ENCODE peak calls at places on chromosomes 6 and 20, in five cellular contexts. V, D, K, M and R are unnamed samples.

GRCh38 chr6:104669483-104669882 is 190.2 kb downstream of the HACE1 start:
- DNase-seq in V (no peak), D (no peak), K (no peak), M (no peak), R (no peak)

GRCh38 chr6:125341460-125341859 is 39.7 kb upstream of the HDDC2 start:
- DNase-seq in V (no peak), D (no peak), K (no peak), M (no peak), R (no peak)

GRCh38 chr6:170278743-170279094 is 12.2 kb downstream of the DLL1 start:
- DNase-seq in V (no peak), D (no peak), K (no peak), M (no peak), R (no peak)

GRCh38 chr6:109222848-109223247 is 127.5 kb downstream of the CEP57L1 start:
- DNase-seq in V (no peak), D (no peak), K (no peak), M (no peak), R (no peak)

GRCh38 chr20:48728042-48728837 is 99.6 kb downstream of the PREX1 start:
- DNase-seq in V (no peak), D (no peak), K (no peak), M (no peak), R (no peak)

GRCh38 chr6:142416179-142416578 is 114.4 kb downstream of the ADGRG6 start:
- DNase-seq in V (no peak), D (no peak), K (no peak), M (no peak), R (no peak)

GRCh38 chr6:130191376-130191702 is 31.4 kb downstream of the SAMD3 start:
- DNase-seq in V (no peak), D (no peak), K (no peak), M (no peak), R (no peak)

GRCh38 chr6:83114164-83114563 is 46.7 kb downstream of the DOP1A start:
- DNase-seq in V (no peak), D (no peak), K (no peak), M (no peak), R (no peak)

GRCh38 chr6:88376197-88376596 is 210.1 kb upstream of the CNR1 start:
- DNase-seq in V (no peak), D (no peak), K (no peak), M (no peak), R (no peak)

GRCh38 chr6:157505912-157506491 is 125.0 kb downstream of the ZDHHC14 start:
- DNase-seq in V (no peak), D (no peak), K (no peak), M (no peak), R (no peak)

GRCh38 chr6:147651249-147652063 is 143.0 kb downstream of the SAMD5 start:
- DNase-seq in V (no peak), D (no peak), K (peak; percentile 6), M (no peak), R (no peak)

GRCh38 chr20:10239954-10240353 is 21.3 kb downstream of the SNAP25 start:
- DNase-seq in V (peak; percentile 58), D (no peak), K (no peak), M (no peak), R (no peak)

GRCh38 chr6:15247750-15248450 is 2.0 kb downstream of the JARID2 start:
- DNase-seq in V (peak; percentile 46), D (no peak), K (no peak), M (no peak), R (peak; percentile 35)

GRCh38 chr6:44275749-44276648 is 5.7 kb downstream of the TMEM151B start:
- DNase-seq in V (no peak), D (no peak), K (no peak), M (no peak), R (no peak)

GRCh38 chr20:63739129-63740069 is at the start of gene SLC2A4RG:
- DNase-seq in V (peak; percentile 94), D (no peak), K (no peak), M (no peak), R (peak; percentile 94)

GRCh38 chr6:73579851-73580246 is 59.0 kb upstream of the EEF1A1 start:
- DNase-seq in V (peak; percentile 81), D (peak; percentile 27), K (peak; percentile 67), M (peak; percentile 15), R (peak; percentile 14)

GRCh38 chr6:137099689-137100398 is 55.1 kb upstream of the IL20RA start:
- DNase-seq in V (no peak), D (no peak), K (no peak), M (no peak), R (no peak)

GRCh38 chr20:57473246-57474042 is 51.5 kb downstream of the CTCFL start:
- DNase-seq in V (no peak), D (no peak), K (no peak), M (peak; percentile 68), R (peak; percentile 30)

GRCh38 chr6:121896363-121896762 is 460.9 kb downstream of the GJA1 start:
- DNase-seq in V (no peak), D (no peak), K (no peak), M (no peak), R (no peak)

GRCh38 chr20:43984587-43984986 is 69.9 kb downstream of the TOX2 start:
- DNase-seq in V (no peak), D (no peak), K (no peak), M (no peak), R (no peak)

GRCh38 chr6:109383438-109383940 is 1.2 kb upstream of the CD164 start:
- DNase-seq in V (peak; percentile 13), D (no peak), K (no peak), M (no peak), R (no peak)

GRCh38 chr6:142014515-142014914 is 118.2 kb upstream of the GJE1 start:
- DNase-seq in V (no peak), D (no peak), K (no peak), M (no peak), R (no peak)

GRCh38 chr20:34549291-34549928 is 9.1 kb upstream of the MAP1LC3A start:
- DNase-seq in V (peak; percentile 60), D (no peak), K (no peak), M (no peak), R (no peak)

GRCh38 chr6:151043944-151044343 is 178.4 kb downstream of the MTHFD1L start:
- DNase-seq in V (no peak), D (no peak), K (no peak), M (no peak), R (no peak)

GRCh38 chr20:46151936-46152335 is 33.8 kb downstream of the CD40 start:
- DNase-seq in V (peak; percentile 45), D (no peak), K (no peak), M (no peak), R (peak; percentile 44)

GRCh38 chr20:18267815-18268214 is 20.5 kb upstream of the ZNF133 start:
- DNase-seq in V (no peak), D (no peak), K (peak; percentile 49), M (no peak), R (no peak)

GRCh38 chr6:24865161-24865560 is 66.4 kb upstream of the ARMH2 start:
- DNase-seq in V (no peak), D (no peak), K (no peak), M (no peak), R (no peak)

GRCh38 chr20:33554914-33555420 is 65.1 kb downstream of the CBFA2T2 start:
- DNase-seq in V (peak; percentile 98), D (no peak), K (no peak), M (peak; percentile 94), R (peak; percentile 66)

GRCh38 chr6:160128125-160128683 is 6.6 kb downstream of the SLC22A1 start:
- DNase-seq in V (no peak), D (no peak), K (no peak), M (no peak), R (no peak)

GRCh38 chr6:87589693-87590416 is at the start of the genes ORC3 and RARS2:
- DNase-seq in V (peak; percentile 93), D (peak; percentile 82), K (peak; percentile 79), M (peak; percentile 81), R (peak; percentile 97)

GRCh38 chr20:54172532-54172855 is 1.3 kb downstream of the CYP24A1 start:
- DNase-seq in V (no peak), D (no peak), K (peak; percentile 9), M (no peak), R (no peak)

GRCh38 chr20:31910071-31910803 is 39.8 kb downstream of the TTLL9 start:
- DNase-seq in V (no peak), D (no peak), K (no peak), M (no peak), R (no peak)

GRCh38 chr6:69827491-69827890 is 30.7 kb upstream of the LMBRD1 start:
- DNase-seq in V (no peak), D (no peak), K (no peak), M (no peak), R (no peak)

GRCh38 chr6:108168026-108168463 is 2.2 kb downstream of the NR2E1 start:
- DNase-seq in V (no peak), D (no peak), K (no peak), M (no peak), R (no peak)

GRCh38 chr6:108166664-108167448 is 1.0 kb downstream of the NR2E1 start:
- DNase-seq in V (no peak), D (no peak), K (no peak), M (no peak), R (no peak)

GRCh38 chr6:108165714-108166663 is at the start of gene NR2E1:
- DNase-seq in V (no peak), D (no peak), K (no peak), M (no peak), R (peak; percentile 43)

GRCh38 chr6:108168501-108168979 is 2.7 kb downstream of the NR2E1 start:
- DNase-seq in V (peak; percentile 12), D (no peak), K (no peak), M (no peak), R (no peak)

DNA sequence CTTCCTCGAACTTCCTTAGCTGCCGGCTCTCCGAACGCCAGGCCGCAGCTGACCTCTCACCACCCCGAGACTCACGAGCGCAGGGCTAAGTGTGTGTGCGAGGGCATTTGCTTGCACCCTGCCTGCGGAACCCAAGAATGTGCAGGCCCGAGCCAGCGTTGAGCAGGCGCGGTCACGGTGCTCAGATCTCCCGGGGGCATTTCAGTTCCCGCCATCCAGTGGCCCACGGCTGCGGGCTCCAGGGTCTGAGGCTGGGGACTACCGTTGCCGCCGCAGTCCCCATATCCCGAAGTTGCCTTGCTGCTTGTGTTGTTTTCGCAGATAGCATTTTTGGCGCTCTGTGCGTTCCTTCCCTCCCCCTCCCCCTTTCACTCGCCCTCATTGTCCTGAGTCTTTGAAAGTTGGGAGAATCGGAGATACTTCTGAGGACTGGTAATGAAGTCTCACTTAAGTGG is 1.7 kb downstream of the NR2E1 start:
- DNase-seq in V (no peak), D (no peak), K (no peak), M (no peak), R (no peak)
- TF ChIP-seq SUZ12 in V (no peak), D (no peak), K (no peak), M (no peak), R (no peak)

GRCh38 chr6:161452241-161452640 is 178.4 kb upstream of the AGPAT4 start:
- DNase-seq in V (no peak), D (no peak), K (no peak), M (no peak), R (no peak)
- TF ChIP-seq SUZ12 in V (no peak), D (no peak), K (no peak), M (no peak), R (no peak)

GRCh38 chr6:112044856-112045255 is 9.0 kb upstream of the CCN6 start:
- DNase-seq in V (no peak), D (no peak), K (no peak), M (no peak), R (no peak)
- TF ChIP-seq SUZ12 in V (no peak), D (no peak), K (no peak), M (no peak), R (no peak)

GRCh38 chr20:42588847-42589246 is 600.9 kb downstream of the PTPRT start:
- DNase-seq in V (no peak), D (no peak), K (no peak), M (no peak), R (no peak)
- TF ChIP-seq SUZ12 in V (no peak), D (no peak), K (no peak), M (no peak), R (no peak)

GRCh38 chr6:40444307-40444706 is 142.9 kb downstream of the LRFN2 start:
- DNase-seq in V (no peak), D (no peak), K (no peak), M (no peak), R (no peak)
- TF ChIP-seq SUZ12 in V (no peak), D (no peak), K (no peak), M (no peak), R (no peak)